ENCODE peak calls at places on chromosomes 1 and 21, in ten cellular contexts. N is IMR-90, O is GM23248, Z is mesenchymal stem cell, C is mammary epithelial cell, M is PC-9, F is H9, Y is fibroblast of lung, R is neuronal stem cell, A is neural progenitor cell. S is an unnamed sample.
A peak's percentile ranks its signal among the peaks of the same experiment; 100 is the strongest.

GRCh38 chr1:153343040-153343681 is 5.5 kb downstream of the PGLYRP4 start:
- DNase-seq in N (no peak), O (no peak), Z (no peak), C (peak; percentile 42), M (peak; percentile 53), F (no peak), Y (no peak), R (no peak), A (no peak), S (no peak)

GRCh38 chr1:158177705-158178450 is 2.8 kb upstream of the CD1D start:
- DNase-seq in N (peak; percentile 31), O (peak; percentile 61), Z (peak; percentile 74), C (peak; percentile 81), M (no peak), F (peak; percentile 95), Y (peak; percentile 56), R (peak; percentile 74), A (peak; percentile 91), S (peak; percentile 70)

GRCh38 chr1:22129501-22130117 is 13.3 kb downstream of the WNT4 start:
- DNase-seq in N (no peak), O (no peak), Z (no peak), C (no peak), M (no peak), F (no peak), Y (no peak), R (no peak), A (no peak), S (no peak)

GRCh38 chr1:43803105-43803504 is 95.8 kb downstream of the ST3GAL3 start:
- DNase-seq in N (no peak), O (no peak), Z (no peak), C (no peak), M (no peak), F (no peak), Y (no peak), R (no peak), A (no peak), S (no peak)

GRCh38 chr1:204152310-204153044 is 633 bp upstream of the ETNK2 start:
- DNase-seq in N (no peak), O (no peak), Z (no peak), C (no peak), M (no peak), F (no peak), Y (no peak), R (no peak), A (no peak), S (no peak)

GRCh38 chr1:25566730-25567341 is 23.4 kb downstream of the LDLRAP1 start:
- DNase-seq in N (peak; percentile 92), O (peak; percentile 94), Z (peak; percentile 78), C (no peak), M (no peak), F (peak; percentile 61), Y (peak; percentile 67), R (no peak), A (peak; percentile 25), S (no peak)

GRCh38 chr1:88985033-88985432 is 7.4 kb downstream of the KYAT3 start:
- DNase-seq in N (peak; percentile 91), O (peak; percentile 86), Z (peak; percentile 84), C (peak; percentile 94), M (peak; percentile 79), F (no peak), Y (peak; percentile 86), R (no peak), A (no peak), S (peak; percentile 95)

GRCh38 chr1:164604541-164604940 is 45.6 kb downstream of the PBX1 start:
- DNase-seq in N (peak; percentile 65), O (peak; percentile 63), Z (no peak), C (peak; percentile 19), M (no peak), F (no peak), Y (peak; percentile 48), R (no peak), A (no peak), S (peak; percentile 58)

GRCh38 chr21:38699048-38699447 is 106.7 kb upstream of the ETS2 start:
- DNase-seq in N (no peak), O (peak; percentile 11), Z (no peak), C (no peak), M (no peak), F (peak; percentile 46), Y (no peak), R (no peak), A (peak; percentile 15), S (no peak)

GRCh38 chr1:12625276-12625675 is 7.3 kb upstream of the DHRS3 start:
- DNase-seq in N (no peak), O (no peak), Z (no peak), C (no peak), M (no peak), F (no peak), Y (no peak), R (no peak), A (no peak), S (no peak)

GRCh38 chr1:161958425-161958824 is 65.2 kb downstream of the OLFML2B start:
- DNase-seq in N (peak; percentile 51), O (peak; percentile 74), Z (no peak), C (peak; percentile 88), M (no peak), F (no peak), Y (no peak), R (no peak), A (no peak), S (peak; percentile 22)

GRCh38 chr1:80218112-80218511 is 1211.6 kb upstream of the ADGRL4 start:
- DNase-seq in N (peak; percentile 59), O (peak; percentile 49), Z (peak; percentile 70), C (peak; percentile 60), M (no peak), F (no peak), Y (peak; percentile 75), R (peak; percentile 17), A (peak; percentile 59), S (peak; percentile 77)

GRCh38 chr1:19625264-19625663 is 18.8 kb upstream of the NBL1 start:
- DNase-seq in N (no peak), O (no peak), Z (no peak), C (no peak), M (no peak), F (no peak), Y (no peak), R (no peak), A (no peak), S (no peak)

GRCh38 chr1:3466366-3467075 is 12.1 kb downstream of the ARHGEF16 start:
- DNase-seq in N (no peak), O (no peak), Z (no peak), C (no peak), M (no peak), F (no peak), Y (no peak), R (no peak), A (no peak), S (no peak)

DNA sequence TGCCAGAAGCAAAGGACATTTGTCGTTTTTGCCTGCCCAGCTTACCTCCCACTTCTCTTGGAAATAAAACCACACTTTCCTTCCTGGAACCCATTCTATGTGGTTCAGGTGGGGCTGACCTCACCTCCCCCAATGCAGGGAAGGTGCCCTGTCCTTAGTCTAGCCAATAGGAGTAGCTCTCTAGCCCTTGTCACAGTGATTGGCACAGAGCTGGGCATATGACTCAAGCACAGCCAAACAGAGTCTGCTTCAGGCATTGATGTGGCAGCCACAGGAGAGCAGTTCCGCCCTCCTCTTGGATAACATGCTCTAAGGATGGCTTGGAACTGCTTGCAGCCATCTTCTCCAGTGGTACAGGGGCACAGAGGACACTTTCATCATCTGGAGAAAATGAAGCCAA is 134.0 kb downstream of the LRIG2 start:
- DNase-seq in N (no peak), O (no peak), Z (no peak), C (peak; percentile 12), M (no peak), F (no peak), Y (no peak), R (no peak), A (no peak), S (peak; percentile 16)
- H3K27me3 ChIP-seq in N (peaks cover 10% of the 10 kb centered on the region), O (peaks cover 9% of the 10 kb centered on the region), Z (peaks cover 20% of the 10 kb centered on the region), C (no peaks in the 10 kb centered on the region), M (no peaks in the 10 kb centered on the region), F (no peaks in the 10 kb centered on the region), Y (no peaks in the 10 kb centered on the region), R (no peaks in the 10 kb centered on the region), A (no peaks in the 10 kb centered on the region), S (no peaks in the 10 kb centered on the region)

GRCh38 chr1:194361374-194362131 is 1175.1 kb upstream of the B3GALT2 start:
- DNase-seq in N (no peak), O (no peak), Z (no peak), C (no peak), M (no peak), F (no peak), Y (no peak), R (no peak), A (no peak), S (no peak)
- H2AFZ ChIP-seq in N (no peak overlapping the region), O (no peak overlapping the region), Z (no peak overlapping the region), C (no peak overlapping the region), M (no peak overlapping the region), F (no peak overlapping the region), Y (no peak overlapping the region), R (no peak overlapping the region), A (no peak overlapping the region), S (no peak overlapping the region)

GRCh38 chr1:64570267-64570666 is 100.3 kb downstream of the CACHD1 start:
- DNase-seq in N (no peak), O (no peak), Z (no peak), C (no peak), M (no peak), F (no peak), Y (no peak), R (no peak), A (no peak), S (no peak)
- H3K27me3 ChIP-seq in N (no peaks in the 10 kb centered on the region), O (no peaks in the 10 kb centered on the region), Z (no peaks in the 10 kb centered on the region), C (no peaks in the 10 kb centered on the region), M (no peaks in the 10 kb centered on the region), F (no peaks in the 10 kb centered on the region), Y (no peaks in the 10 kb centered on the region), R (no peaks in the 10 kb centered on the region), A (no peaks in the 10 kb centered on the region), S (no peaks in the 10 kb centered on the region)

GRCh38 chr1:39301606-39302005 is 97.1 kb downstream of the MACF1 start:
- DNase-seq in N (peak; percentile 60), O (no peak), Z (peak; percentile 53), C (no peak), M (no peak), F (no peak), Y (peak; percentile 51), R (no peak), A (no peak), S (no peak)

GRCh38 chr1:39294531-39294930 is 90.0 kb downstream of the MACF1 start:
- DNase-seq in N (peak; percentile 52), O (peak; percentile 18), Z (no peak), C (no peak), M (no peak), F (no peak), Y (peak; percentile 25), R (no peak), A (no peak), S (no peak)

GRCh38 chr1:39295901-39296300 is 91.4 kb downstream of the MACF1 start:
- DNase-seq in N (no peak), O (peak; percentile 18), Z (no peak), C (peak; percentile 74), M (no peak), F (no peak), Y (no peak), R (no peak), A (no peak), S (no peak)

GRCh38 chr1:39293375-39294070 is 89.0 kb downstream of the MACF1 start:
- DNase-seq in N (peak; percentile 43), O (peak; percentile 76), Z (no peak), C (no peak), M (no peak), F (no peak), Y (no peak), R (peak; percentile 20), A (peak; percentile 67), S (no peak)

DNA sequence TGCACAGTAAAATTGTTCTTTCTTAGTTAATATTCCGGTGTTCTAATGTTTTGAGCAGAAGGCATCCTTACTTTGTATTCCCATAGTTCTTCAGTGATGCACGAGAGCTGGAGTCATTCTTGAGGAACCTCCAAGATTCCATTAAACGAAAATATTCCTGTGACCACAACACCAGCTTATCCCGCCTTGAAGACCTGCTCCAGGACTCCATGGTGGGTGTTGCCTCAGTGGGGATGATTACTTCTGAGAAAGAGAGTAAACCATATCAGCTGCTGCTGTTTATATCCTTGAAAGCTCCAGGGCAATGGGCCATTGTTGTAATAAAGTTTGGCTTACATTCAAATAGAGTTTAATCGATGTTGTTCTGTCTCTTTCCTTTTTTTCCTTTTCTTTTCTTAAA is 93.0 kb downstream of the MACF1 start:
- DNase-seq in N (peak; percentile 68), O (peak; percentile 47), Z (no peak), C (no peak), M (no peak), F (no peak), Y (peak; percentile 47), R (no peak), A (no peak), S (no peak)
- H2AFZ ChIP-seq in N (no peak overlapping the region), O (no peak overlapping the region), Z (no peak overlapping the region), C (no peak overlapping the region), M (no peak overlapping the region), F (no peak overlapping the region), Y (no peak overlapping the region), R (no peak overlapping the region), A (no peak overlapping the region), S (no peak overlapping the region)